ENCODE peak calls at places on chromosomes 4 and X, in eight cellular contexts. K is GM04503; Y is Calu3; L is cardiac septum; D is progenitor cell of endocrine pancreas; S is cardiac muscle cell; C is CD8-positive, alpha-beta T cell; Q is germinal center. A is an unnamed sample.
A peak's percentile ranks its signal among the peaks of the same experiment; 100 is the strongest.

GRCh38 chrX:44949125-44949524 is 76.1 kb downstream of the KDM6A start:
- DNase-seq in K (no peak), Y (no peak), L (no peak), D (no peak), S (no peak), C (no peak), Q (no peak), A (no peak)

GRCh38 chrX:42538405-42538804 is 239.6 kb downstream of the PPP1R2C start:
- DNase-seq in K (no peak), Y (no peak), L (no peak), D (no peak), S (no peak), C (no peak), Q (no peak), A (no peak)

GRCh38 chr4:6229095-6229494 is 28.7 kb upstream of the JAKMIP1 start:
- DNase-seq in K (no peak), Y (no peak), L (peak; percentile 75), D (no peak), S (no peak), C (no peak), Q (no peak), A (peak; percentile 18)

GRCh38 chrX:40143987-40144386 is 46.2 kb upstream of the BCOR start:
- DNase-seq in K (no peak), Y (no peak), L (no peak), D (no peak), S (no peak), C (no peak), Q (no peak), A (no peak)

GRCh38 chr4:65665951-65666523 is 4.3 kb downstream of the EPHA5 start:
- DNase-seq in K (no peak), Y (no peak), L (no peak), D (no peak), S (no peak), C (no peak), Q (no peak), A (no peak)

GRCh38 chr4:38857354-38858096 is 908 bp upstream of the TLR6 start:
- DNase-seq in K (peak; percentile 72), Y (peak; percentile 27), L (no peak), D (no peak), S (no peak), C (no peak), Q (peak; percentile 53), A (no peak)

GRCh38 chr4:8534129-8534528 is 46.1 kb upstream of the GPR78 start:
- DNase-seq in K (no peak), Y (peak; percentile 73), L (no peak), D (peak; percentile 25), S (peak; percentile 8), C (no peak), Q (no peak), A (no peak)

GRCh38 chr4:136281307-136281706 is 1251.0 kb downstream of the PCDH18 start:
- DNase-seq in K (no peak), Y (no peak), L (no peak), D (no peak), S (no peak), C (no peak), Q (no peak), A (no peak)

GRCh38 chrX:10618911-10619310 is 1.5 kb downstream of the MID1 start:
- DNase-seq in K (no peak), Y (peak; percentile 20), L (no peak), D (no peak), S (peak; percentile 27), C (no peak), Q (no peak), A (no peak)

GRCh38 chrX:72020788-72021187 is 110.1 kb downstream of the NHSL2 start:
- DNase-seq in K (no peak), Y (no peak), L (no peak), D (no peak), S (no peak), C (no peak), Q (no peak), A (no peak)

GRCh38 chr4:40940764-40941163 is 191.0 kb downstream of the NSUN7 start:
- DNase-seq in K (no peak), Y (no peak), L (no peak), D (no peak), S (no peak), C (no peak), Q (no peak), A (no peak)

GRCh38 chr4:40897557-40898203 is 147.9 kb downstream of the NSUN7 start:
- DNase-seq in K (no peak), Y (peak; percentile 70), L (no peak), D (peak; percentile 49), S (peak; percentile 86), C (peak; percentile 35), Q (peak; percentile 72), A (peak; percentile 90)

GRCh38 chrX:103413981-103414380 is 37.6 kb downstream of the BEX3 start:
- DNase-seq in K (no peak), Y (no peak), L (no peak), D (no peak), S (no peak), C (no peak), Q (no peak), A (no peak)

GRCh38 chr4:187993827-187994226 is 1.7 kb upstream of the ZFP42 start:
- DNase-seq in K (no peak), Y (no peak), L (no peak), D (no peak), S (peak; percentile 12), C (no peak), Q (no peak), A (no peak)

GRCh38 chr4:107837298-107837697 is 12.6 kb downstream of the SGMS2 start:
- DNase-seq in K (no peak), Y (no peak), L (no peak), D (no peak), S (no peak), C (no peak), Q (no peak), A (no peak)